ENCODE peak calls at places on chromosome 3, in four cellular contexts. V is kidney, R is AG10803, F is cardiac muscle cell. G is an unnamed sample.

GRCh38 chr3:101127991-101128390 is 134.8 kb upstream of the ABI3BP start:
- DNase-seq in R (no peak), F (no peak), V (no peak), G (no peak)

GRCh38 chr3:123712077-123712860 is 127.4 kb upstream of the HACD2 start:
- DNase-seq in V (no peak), R (peak; percentile 11), F (peak; percentile 36), G (peak; percentile 59)

GRCh38 chr3:14231145-14231990 is 52.8 kb downstream of the LSM3 start:
- DNase-seq in V (no peak), F (no peak), R (no peak), G (no peak)

GRCh38 chr3:195892355-195893120 is 15.8 kb downstream of the TNK2 start:
- DNase-seq in V (peak; percentile 83), R (peak; percentile 79), F (peak; percentile 76), G (peak; percentile 65)

GRCh38 chr3:128701342-128702212 is 24.4 kb upstream of the RAB7A start:
- DNase-seq in V (no peak), R (no peak), F (no peak), G (no peak)

GRCh38 chr3:134058728-134059601 is 29.2 kb upstream of the SLCO2A1 start:
- DNase-seq in R (no peak), F (no peak), V (no peak), G (peak; percentile 13)

GRCh38 chr3:107285197-107285596 is 92.0 kb upstream of the CCDC54 start:
- DNase-seq in V (no peak), F (no peak), R (no peak), G (no peak)

GRCh38 chr3:56522374-56522773 is 34.6 kb upstream of the CCDC66 start:
- DNase-seq in F (no peak), V (no peak), R (no peak), G (no peak)

GRCh38 chr3:27718459-27718858 is 3.7 kb downstream of the EOMES start:
- DNase-seq in R (no peak), F (no peak), V (no peak), G (no peak)

GRCh38 chr3:141941093-141941492 is 64.7 kb downstream of the ATP1B3 start:
- DNase-seq in F (no peak), V (no peak), R (no peak), G (no peak)

GRCh38 chr3:187841552-187841951 is 96.3 kb upstream of the BCL6 start:
- DNase-seq in V (no peak), F (no peak), R (peak; percentile 25), G (no peak)

GRCh38 chr3:50210510-50211367 is 5.7 kb downstream of the SLC38A3 start:
- DNase-seq in F (no peak), V (no peak), R (no peak), G (no peak)

GRCh38 chr3:28575748-28576589 is 227.3 kb upstream of the AZI2 start:
- DNase-seq in V (peak; percentile 59), R (peak; percentile 6), F (peak; percentile 73), G (peak; percentile 16)

GRCh38 chr3:4656059-4656458 is 162.9 kb downstream of the ITPR1 start:
- DNase-seq in V (peak; percentile 70), R (peak; percentile 69), F (peak; percentile 79), G (peak; percentile 69)

GRCh38 chr3:117600112-117600511 is 890.5 kb downstream of the TUSC7 start:
- DNase-seq in R (no peak), F (no peak), V (no peak), G (no peak)

GRCh38 chr3:83934208-83935150 is 1024.3 kb upstream of the CADM2 start:
- DNase-seq in V (no peak), F (no peak), R (no peak), G (no peak)

GRCh38 chr3:33722186-33722585 is 4.1 kb upstream of the CLASP2 start:
- DNase-seq in F (no peak), V (no peak), R (no peak), G (no peak)

GRCh38 chr3:32172420-32172819 is 66.0 kb downstream of the GPD1L start:
- DNase-seq in F (no peak), R (no peak), V (no peak), G (no peak)

GRCh38 chr3:129602309-129602708 is 4.2 kb downstream of the PLXND1 start:
- DNase-seq in V (no peak), F (no peak), R (no peak), G (no peak)

GRCh38 chr3:65548848-65549625 is 489.7 kb downstream of the MAGI1 start:
- DNase-seq in R (no peak), V (peak; percentile 75), F (peak; percentile 81), G (peak; percentile 18)

GRCh38 chr3:190617185-190617584 is 103.3 kb downstream of the IL1RAP start:
- DNase-seq in F (no peak), R (no peak), V (no peak), G (no peak)

GRCh38 chr3:79881431-79881830 is 113.6 kb upstream of the ROBO1 start:
- DNase-seq in V (no peak), R (no peak), F (no peak), G (no peak)

GRCh38 chr3:53071882-53072431 is 26.1 kb upstream of the SFMBT1 start:
- DNase-seq in R (no peak), F (no peak), V (no peak), G (no peak)

GRCh38 chr3:99789322-99789721 is 28.3 kb upstream of the CMSS1 start:
- DNase-seq in V (no peak), R (peak; percentile 76), F (peak; percentile 48), G (peak; percentile 59)

GRCh38 chr3:23865595-23866396 is 51.0 kb downstream of the NKIRAS1 start:
- DNase-seq in V (peak; percentile 76), R (no peak), F (peak; percentile 72), G (peak; percentile 44)

GRCh38 chr3:32571192-32571485 is 481 bp upstream of the DYNC1LI1 start:
- DNase-seq in R (no peak), F (peak; percentile 83), V (no peak), G (no peak)

GRCh38 chr3:33231755-33232465 is 13.3 kb upstream of the SUSD5 start:
- DNase-seq in R (no peak), F (no peak), V (no peak), G (no peak)

GRCh38 chr3:120559228-120560061 is 36.7 kb upstream of the NDUFB4 start:
- DNase-seq in V (peak; percentile 89), R (peak; percentile 59), F (peak; percentile 56), G (peak; percentile 61)

GRCh38 chr3:6739288-6739687 is 121.6 kb upstream of the GRM7 start:
- DNase-seq in R (no peak), V (no peak), F (no peak), G (no peak)

GRCh38 chr3:123584284-123584987 is 417 bp downstream of the HACD2 start:
- DNase-seq in F (peak; percentile 70), R (no peak), V (peak; percentile 87), G (peak; percentile 67)

GRCh38 chr3:31911643-31912042 is 69.4 kb downstream of the OSBPL10 start:
- DNase-seq in V (no peak), R (no peak), F (no peak), G (no peak)

GRCh38 chr3:29705906-29706507 is 425.1 kb downstream of the RBMS3 start:
- DNase-seq in V (no peak), R (no peak), F (no peak), G (no peak)

GRCh38 chr3:198107840-198108734 is 148.1 kb downstream of the LMLN start:
- DNase-seq in V (no peak), F (no peak), R (no peak), G (no peak)

GRCh38 chr3:98038241-98038640 is 3.1 kb upstream of the GABRR3 start:
- DNase-seq in F (no peak), R (peak; percentile 5), V (no peak), G (no peak)

GRCh38 chr3:40387895-40388254 is 891 bp downstream of the ENTPD3 start:
- DNase-seq in V (no peak), F (no peak), R (no peak), G (no peak)
- H3K4me3 ChIP-seq in V (no peak overlapping the region), F (no peak overlapping the region), R (no peak overlapping the region), G (no peak overlapping the region)

GRCh38 chr3:193194417-193194816 is 46.6 kb upstream of the PLAAT1 start:
- DNase-seq in V (no peak), R (no peak), F (no peak), G (no peak)

GRCh38 chr3:193190387-193190786 is 50.6 kb upstream of the PLAAT1 start:
- DNase-seq in V (no peak), R (no peak), F (peak; percentile 74), G (peak; percentile 67)
- TF ChIP-seq CTCF in V (peak; percentile 18), R (no peak), F (peak; percentile 44), G (peak; percentile 34)

GRCh38 chr3:71109241-71109976 is 474.1 kb downstream of the FOXP1 start:
- DNase-seq in R (peak; percentile 42), V (no peak), F (no peak), G (no peak)
- H3K4me3 ChIP-seq in R (no peak overlapping the region), V (no peak overlapping the region), F (no peak overlapping the region), G (no peak overlapping the region)

GRCh38 chr3:42635111-42635510 is 18.4 kb upstream of the ZBTB47 start:
- DNase-seq in V (no peak), F (no peak), R (no peak), G (no peak)
- TF ChIP-seq CTCF in V (no peak), F (peak; percentile 28), R (no peak), G (no peak)

GRCh38 chr3:74613060-74613459 is 1.4 kb downstream of the CNTN3 start:
- DNase-seq in R (peak; percentile 53), F (no peak), V (no peak), G (no peak)
- H3K4me3 ChIP-seq in R (peak overlapping the region; percentile 81), F (no peak overlapping the region), V (peak overlapping the region; percentile 84), G (no peak overlapping the region)

DNA sequence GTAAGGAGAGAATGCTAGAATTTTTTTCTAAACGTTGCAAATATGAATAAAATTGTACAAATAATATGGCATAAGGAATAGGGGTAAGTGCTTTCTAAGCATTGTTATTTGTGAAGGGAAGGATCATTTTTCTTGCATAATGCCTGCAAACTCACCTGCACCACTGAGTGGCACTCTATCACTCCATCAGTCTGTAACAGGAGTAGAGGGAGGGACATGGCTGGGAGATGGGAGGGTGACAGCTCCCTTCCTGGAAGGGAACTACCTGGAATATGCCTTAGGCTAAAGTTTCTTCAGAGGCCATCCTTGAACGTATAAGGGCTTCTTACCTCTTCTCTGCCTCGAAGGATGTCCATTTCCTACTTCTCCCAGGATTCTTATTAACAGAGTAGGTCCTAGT is 3.0 kb downstream of the NAALADL2 start:
- DNase-seq in V (no peak), R (no peak), F (peak; percentile 4), G (peak; percentile 21)
- TF ChIP-seq CTCF in V (peak; percentile 41), R (no peak), F (no peak), G (no peak)

GRCh38 chr3:20055020-20055775 is 15.0 kb downstream of the KAT2B start:
- DNase-seq in F (no peak), R (no peak), V (no peak), G (no peak)
- H3K4me3 ChIP-seq in F (no peak overlapping the region), R (no peak overlapping the region), V (no peak overlapping the region), G (no peak overlapping the region)

GRCh38 chr3:9251055-9251786 is 1.8 kb upstream of the SRGAP3 start:
- DNase-seq in F (no peak), R (no peak), V (no peak), G (no peak)
- TF ChIP-seq CTCF in F (no peak), R (no peak), V (no peak), G (no peak)